ENCODE peak calls at places on chromosomes 2 and 18, in eight cellular contexts. Y is spleen, F is H54, K is uterus, A is K562, X is transverse colon, P is GM12891, H is A549. C is an unnamed sample.

GRCh38 chr2:72883356-72883962 is 3.7 kb upstream of the SPR start:
- DNase-seq in Y (no peak), F (no peak), K (no peak), A (no peak), X (peak; percentile 37), P (no peak), H (peak; percentile 34), C (peak; percentile 61)

GRCh38 chr2:133262888-133263287 is 305.4 kb downstream of the NCKAP5 start:
- DNase-seq in Y (no peak), F (no peak), K (no peak), A (no peak), X (no peak), P (no peak), H (peak; percentile 35), C (no peak)

GRCh38 chr2:147082850-147083522 is 761.8 kb upstream of the ACVR2A start:
- DNase-seq in Y (no peak), F (peak; percentile 9), K (peak; percentile 16), A (peak; percentile 34), X (peak; percentile 43), P (peak; percentile 22), H (peak; percentile 65), C (peak; percentile 35)

GRCh38 chr18:45197526-45197970 is 417.7 kb upstream of the SLC14A2 start:
- DNase-seq in Y (no peak), F (peak; percentile 0), K (no peak), A (no peak), X (no peak), P (no peak), H (peak; percentile 1), C (no peak)

GRCh38 chr2:112181571-112182290 is 43.5 kb downstream of the FBLN7 start:
- DNase-seq in Y (no peak), F (no peak), K (no peak), A (no peak), X (no peak), P (no peak), H (no peak), C (no peak)

GRCh38 chr2:69720404-69720803 is 21.5 kb upstream of the ANXA4 start:
- DNase-seq in Y (no peak), F (no peak), K (no peak), A (peak; percentile 26), X (no peak), P (no peak), H (no peak), C (no peak)

GRCh38 chr2:85255813-85256581 is 71.8 kb downstream of the TGOLN2 start:
- DNase-seq in Y (peak; percentile 56), F (no peak), K (peak; percentile 39), A (no peak), X (no peak), P (no peak), H (no peak), C (no peak)

GRCh38 chr2:39642054-39642742 is 23.5 kb upstream of the TMEM178A start:
- DNase-seq in Y (no peak), F (peak; percentile 63), K (no peak), A (no peak), X (no peak), P (no peak), H (peak; percentile 18), C (no peak)

GRCh38 chr2:36889782-36890181 is 76.6 kb downstream of the STRN start:
- DNase-seq in Y (no peak), F (peak; percentile 49), K (no peak), A (no peak), X (no peak), P (no peak), H (peak; percentile 82), C (no peak)

GRCh38 chr2:58387701-58388100 is 146.6 kb upstream of the FANCL start:
- DNase-seq in Y (no peak), F (no peak), K (no peak), A (no peak), X (no peak), P (no peak), H (no peak), C (no peak)

GRCh38 chr2:127597984-127598380 is 48.0 kb upstream of the GPR17 start:
- DNase-seq in Y (no peak), F (no peak), K (no peak), A (no peak), X (no peak), P (no peak), H (no peak), C (no peak)

GRCh38 chr2:11681722-11682589 is 12.0 kb upstream of the NTSR2 start:
- DNase-seq in Y (peak; percentile 75), F (peak; percentile 72), K (no peak), A (peak; percentile 91), X (peak; percentile 36), P (peak; percentile 89), H (peak; percentile 43), C (peak; percentile 56)

GRCh38 chr18:79951545-79952456 is at the start of gene SLC66A2:
- DNase-seq in Y (peak; percentile 99), F (peak; percentile 56), K (peak; percentile 95), A (peak; percentile 92), X (peak; percentile 96), P (peak; percentile 95), H (peak; percentile 66), C (peak; percentile 96)
- TF ChIP-seq POLR2A in Y (no peak), F (no peak), K (peak; percentile 51), A (peak; percentile 29), X (peak; percentile 73), P (no peak), H (peak; percentile 54), C (peak; percentile 39)

GRCh38 chr18:35972197-35973000 is at the start of gene RMP24:
- DNase-seq in Y (peak; percentile 98), F (peak; percentile 77), K (peak; percentile 93), A (peak; percentile 97), X (peak; percentile 96), P (peak; percentile 81), H (peak; percentile 95), C (peak; percentile 93)
- TF ChIP-seq POLR2A in Y (no peak), F (peak; percentile 76), K (peak; percentile 12), A (peak; percentile 93), X (peak; percentile 74), P (peak; percentile 78), H (peak; percentile 85), C (peak; percentile 86)

DNA sequence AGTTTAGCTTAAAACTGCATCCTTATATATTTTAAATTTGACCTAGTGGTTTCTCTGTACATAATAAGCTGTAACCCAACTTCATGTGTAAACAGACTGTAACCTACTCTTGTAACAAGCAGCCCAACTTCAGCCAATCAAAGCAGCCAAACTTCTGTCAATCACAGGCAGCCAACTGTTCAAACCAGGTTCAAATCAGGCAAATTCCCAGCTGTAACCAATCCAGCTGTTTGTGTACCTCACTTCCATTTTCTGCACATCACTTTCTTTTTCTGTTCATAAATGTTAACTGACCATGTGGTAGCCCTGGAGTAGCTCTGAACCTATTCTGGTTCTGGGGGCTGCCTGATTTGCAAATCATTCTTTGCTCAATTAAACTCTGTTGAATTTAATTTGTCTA is 1569.9 kb upstream of the SLC39A10 start:
- DNase-seq in Y (no peak), F (no peak), K (no peak), A (no peak), X (no peak), P (no peak), H (no peak), C (no peak)
- TF ChIP-seq POLR2A in Y (no peak), F (no peak), K (no peak), A (no peak), X (no peak), P (no peak), H (no peak), C (no peak)

DNA sequence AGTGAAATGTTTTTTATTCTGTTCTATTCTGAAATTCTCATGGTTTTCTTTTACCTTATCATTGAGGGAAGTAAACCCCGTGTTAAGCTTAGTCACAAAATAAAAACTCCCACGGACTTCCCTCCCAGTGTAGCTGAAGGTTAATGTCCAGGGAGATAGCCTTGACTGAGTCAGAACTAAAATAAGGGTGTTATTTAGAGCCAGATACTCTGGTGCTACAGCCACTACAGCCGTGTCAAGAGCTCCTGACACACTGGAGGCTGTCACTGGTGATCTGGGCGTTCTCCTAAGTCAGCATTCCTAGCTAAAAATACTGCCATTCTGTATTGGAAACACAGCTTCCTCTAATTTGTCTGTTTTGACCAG is 82.0 kb upstream of the RANBP2 start:
- DNase-seq in Y (no peak), F (peak; percentile 32), K (no peak), A (peak; percentile 78), X (no peak), P (peak; percentile 14), H (peak; percentile 32), C (peak; percentile 86)
- TF ChIP-seq POLR2A in Y (no peak), F (no peak), K (peak; percentile 17), A (no peak), X (no peak), P (no peak), H (no peak), C (no peak)

GRCh38 chr2:231197741-231198290 is 615 bp upstream of the ARMC9 start:
- DNase-seq in Y (no peak), F (no peak), K (no peak), A (peak; percentile 17), X (no peak), P (no peak), H (no peak), C (peak; percentile 49)
- TF ChIP-seq POLR2A in Y (no peak), F (no peak), K (no peak), A (no peak), X (no peak), P (no peak), H (no peak), C (no peak)

GRCh38 chr2:43838560-43839267 is at the start of the genes ABCG5 and ABCG8:
- DNase-seq in Y (no peak), F (no peak), K (no peak), A (no peak), X (no peak), P (no peak), H (no peak), C (peak; percentile 14)
- TF ChIP-seq POLR2A in Y (no peak), F (no peak), K (no peak), A (no peak), X (no peak), P (no peak), H (no peak), C (no peak)

GRCh38 chr2:117814417-117815264 is at the start of gene DDX18:
- DNase-seq in Y (peak; percentile 98), F (peak; percentile 68), K (peak; percentile 98), A (peak; percentile 81), X (peak; percentile 98), P (peak; percentile 56), H (peak; percentile 98), C (peak; percentile 99)
- TF ChIP-seq POLR2A in Y (no peak), F (peak; percentile 77), K (peak; percentile 39), A (peak; percentile 92), X (peak; percentile 68), P (peak; percentile 85), H (peak; percentile 75), C (peak; percentile 54)

C was measured in adrenal gland.